ENCODE peak calls at places on chromosomes 16 and 17, in seven cellular contexts. Z, Q, U, S, C, I and F are unnamed samples.

GRCh38 chr16:56481468-56482112 is 30.2 kb downstream of the OGFOD1 start:
- DNase-seq in U (no peak), I (no peak), Q (no peak), Z (no peak), S (no peak), C (no peak), F (no peak)

GRCh38 chr16:50238868-50239301 is 27.5 kb upstream of the ADCY7 start:
- DNase-seq in Q (no peak), S (no peak), I (no peak), Z (no peak), C (no peak), U (no peak), F (no peak)

GRCh38 chr16:3458278-3458851 is 14.9 kb downstream of the NAA60 start:
- DNase-seq in Q (peak), S (no peak), U (no peak), C (no peak), I (peak), Z (peak), F (no peak)

GRCh38 chr17:72539981-72540897 is 419.4 kb downstream of the SOX9 start:
- DNase-seq in C (peak), I (peak), U (peak), Q (peak), Z (peak), S (peak), F (peak)

GRCh38 chr16:30551781-30552180 is 6.4 kb downstream of the ZNF764 start:
- DNase-seq in I (no peak), Z (no peak), S (no peak), C (no peak), U (no peak), Q (peak), F (no peak)

GRCh38 chr17:8063761-8064589 is 23.5 kb downstream of the ALOX12B start:
- DNase-seq in I (no peak), Z (no peak), S (no peak), U (no peak), Q (no peak), C (no peak), F (no peak)

GRCh38 chr16:1169285-1170075 is 16.6 kb downstream of the CACNA1H start:
- DNase-seq in I (no peak), Z (no peak), S (no peak), C (no peak), Q (no peak), U (no peak), F (no peak)

GRCh38 chr17:9576521-9577401 is at the start of gene CFAP52:
- DNase-seq in C (peak), Z (peak), Q (peak), I (peak), U (peak), S (peak), F (peak)

GRCh38 chr16:21277927-21278706 is at the start of gene CRYM:
- DNase-seq in Q (no peak), C (peak), S (no peak), Z (peak), U (peak), I (peak), F (peak)

GRCh38 chr17:44081681-44082080 is 11.1 kb downstream of the G6PC3 start:
- DNase-seq in S (no peak), Q (no peak), Z (no peak), I (no peak), U (no peak), C (no peak), F (no peak)

GRCh38 chr17:15999141-15999973 is at the start of the genes TTC19 and ZSWIM7:
- DNase-seq in I (peak), Q (peak), Z (peak), S (peak), U (peak), C (peak), F (peak)

GRCh38 chr16:30490210-30490609 is 17.7 kb downstream of the ITGAL start:
- DNase-seq in I (no peak), U (no peak), C (no peak), Q (no peak), S (no peak), Z (no peak), F (peak)

GRCh38 chr17:49486012-49486641 is 9.0 kb upstream of the NGFR start:
- DNase-seq in Z (no peak), S (no peak), U (no peak), C (no peak), Q (no peak), I (no peak), F (no peak)

GRCh38 chr17:76265624-76266243 is 586 bp downstream of the UBALD2 start:
- DNase-seq in S (no peak), Q (peak), I (no peak), C (no peak), Z (no peak), U (peak), F (no peak)

GRCh38 chr16:88653101-88653500 is 2.2 kb upstream of the CYBA start:
- DNase-seq in Q (no peak), S (no peak), C (no peak), I (no peak), Z (no peak), U (no peak), F (no peak)

GRCh38 chr17:64024215-64024654 is 3.8 kb upstream of the ICAM2 start:
- DNase-seq in S (no peak), I (no peak), Z (no peak), C (no peak), Q (no peak), U (no peak), F (no peak)

GRCh38 chr17:4087911-4088693 is 54.7 kb downstream of the ZZEF1 start:
- DNase-seq in I (no peak), S (no peak), U (no peak), Z (no peak), C (no peak), Q (no peak), F (peak)

GRCh38 chr17:69874220-69874670 is 200.8 kb upstream of the KCNJ16 start:
- DNase-seq in Z (no peak), S (no peak), C (no peak), I (no peak), Q (no peak), U (no peak), F (peak)